ENCODE peak calls at places on chromosomes 1 and 21, in five cellular contexts. Z, X, D, O and R are unnamed samples.

GRCh38 chr1:158646465-158646864 is 40.0 kb downstream of the SPTA1 start:
- DNase-seq in Z (no peak), X (no peak), D (no peak), O (no peak), R (no peak)

GRCh38 chr1:231045318-231045717 is 5.3 kb upstream of the FAM89A start:
- DNase-seq in Z (no peak), X (no peak), D (no peak), O (peak; percentile 58), R (no peak)

GRCh38 chr21:41614456-41615010 is 106.6 kb upstream of the TMPRSS2 start:
- DNase-seq in Z (no peak), X (no peak), D (no peak), O (no peak), R (no peak)

GRCh38 chr1:171486048-171486519 is 754 bp downstream of the PRRC2C start:
- DNase-seq in Z (peak; percentile 74), X (no peak), D (peak; percentile 81), O (peak; percentile 81), R (peak; percentile 46)

GRCh38 chr1:42259059-42259738 is 75.8 kb downstream of the FOXJ3 start:
- DNase-seq in Z (peak; percentile 68), X (no peak), D (peak; percentile 74), O (no peak), R (no peak)

GRCh38 chr1:44368471-44369151 is 13.6 kb upstream of the ERI3 start:
- DNase-seq in Z (peak; percentile 14), X (no peak), D (no peak), O (no peak), R (no peak)

GRCh38 chr1:230303822-230304221 is 122.3 kb downstream of the PGBD5 start:
- DNase-seq in Z (peak; percentile 64), X (no peak), D (peak; percentile 48), O (peak; percentile 38), R (no peak)

GRCh38 chr1:224565186-224565585 is 50.9 kb upstream of the CNIH3 start:
- DNase-seq in Z (peak; percentile 96), X (no peak), D (peak; percentile 92), O (peak; percentile 97), R (no peak)

GRCh38 chr21:41973427-41973831 is 19.6 kb upstream of the C2CD2 start:
- DNase-seq in Z (no peak), X (no peak), D (no peak), O (no peak), R (no peak)

GRCh38 chr21:16522512-16522911 is 792.7 kb downstream of the USP25 start:
- DNase-seq in Z (peak; percentile 34), X (no peak), D (peak; percentile 83), O (peak; percentile 86), R (no peak)

GRCh38 chr1:192879416-192879815 is 70.6 kb downstream of the RGS2 start:
- DNase-seq in Z (peak; percentile 51), X (no peak), D (peak; percentile 9), O (peak; percentile 39), R (no peak)

GRCh38 chr1:188822248-188822647 is 1655.4 kb downstream of the BRINP3 start:
- DNase-seq in Z (no peak), X (peak; percentile 17), D (peak; percentile 29), O (no peak), R (no peak)

GRCh38 chr21:41671859-41672542 is 94.9 kb downstream of the RIPK4 start:
- DNase-seq in Z (no peak), X (no peak), D (no peak), O (no peak), R (no peak)

GRCh38 chr1:99548924-99549605 is 96.8 kb upstream of the PALMD start:
- DNase-seq in Z (peak; percentile 52), X (no peak), D (peak; percentile 41), O (no peak), R (no peak)

GRCh38 chr1:182338806-182339370 is 52.7 kb downstream of the GLUL start:
- DNase-seq in Z (no peak), X (no peak), D (no peak), O (no peak), R (no peak)

GRCh38 chr1:64392109-64392508 is 77.8 kb upstream of the CACHD1 start:
- DNase-seq in Z (no peak), X (no peak), D (no peak), O (peak; percentile 55), R (no peak)

GRCh38 chr1:24294757-24295371 is 24.3 kb upstream of the GRHL3 start:
- DNase-seq in Z (peak; percentile 83), X (no peak), D (no peak), O (peak; percentile 91), R (no peak)

GRCh38 chr1:67537647-67538018 is 107.4 kb upstream of the SERBP1 start:
- DNase-seq in Z (no peak), X (no peak), D (no peak), O (no peak), R (no peak)

GRCh38 chr1:53080041-53080440 is 18.0 kb downstream of the PODN start:
- DNase-seq in Z (no peak), X (no peak), D (no peak), O (no peak), R (no peak)

GRCh38 chr1:23132033-23132432 is 36.6 kb downstream of the LUZP1 start:
- DNase-seq in Z (no peak), X (no peak), D (no peak), O (peak; percentile 90), R (no peak)

GRCh38 chr1:228799929-228800328 is 64.7 kb downstream of the RHOU start:
- DNase-seq in Z (no peak), X (no peak), D (no peak), O (no peak), R (no peak)

GRCh38 chr1:59814180-59814900 is 409 bp upstream of the HOOK1 start:
- DNase-seq in Z (no peak), X (peak; percentile 74), D (no peak), O (peak; percentile 96), R (peak; percentile 87)

GRCh38 chr1:216596298-216596947 is 126.8 kb downstream of the ESRRG start:
- DNase-seq in Z (no peak), X (no peak), D (peak; percentile 9), O (no peak), R (no peak)

GRCh38 chr21:35215870-35216269 is 166.8 kb upstream of the RUNX1 start:
- DNase-seq in Z (no peak), X (no peak), D (no peak), O (no peak), R (no peak)

GRCh38 chr1:232628335-232629214 is 1.4 kb downstream of the SIPA1L2 start:
- DNase-seq in Z (peak; percentile 62), X (no peak), D (peak; percentile 52), O (peak; percentile 48), R (no peak)
- TF ChIP-seq CTCF in Z (peak; percentile 24), X (no peak), D (peak; percentile 38), O (peak; percentile 16), R (peak; percentile 8)

DNA sequence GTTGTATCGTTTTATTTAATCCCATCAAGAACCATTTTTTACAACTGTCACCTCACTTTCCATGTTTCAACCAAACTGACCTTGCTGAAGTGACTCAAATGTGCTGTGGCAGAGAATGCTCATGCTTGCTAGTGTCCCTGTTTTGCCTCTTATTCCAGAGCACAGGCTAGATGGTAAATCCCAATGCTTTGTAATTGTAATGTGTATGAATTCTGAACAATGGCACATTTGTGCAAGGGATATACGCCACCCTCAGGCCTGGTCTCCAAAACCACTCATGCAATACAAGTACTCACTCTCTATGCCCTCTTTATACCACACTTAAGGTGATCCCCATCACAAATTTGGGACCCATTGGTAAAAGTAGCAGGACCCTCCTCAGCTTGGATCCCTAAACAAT is 313.6 kb downstream of the HHIPL2 start:
- DNase-seq in Z (no peak), X (no peak), D (no peak), O (no peak), R (no peak)
- TF ChIP-seq CTCF in Z (no peak), X (no peak), D (no peak), O (no peak), R (no peak)

DNA sequence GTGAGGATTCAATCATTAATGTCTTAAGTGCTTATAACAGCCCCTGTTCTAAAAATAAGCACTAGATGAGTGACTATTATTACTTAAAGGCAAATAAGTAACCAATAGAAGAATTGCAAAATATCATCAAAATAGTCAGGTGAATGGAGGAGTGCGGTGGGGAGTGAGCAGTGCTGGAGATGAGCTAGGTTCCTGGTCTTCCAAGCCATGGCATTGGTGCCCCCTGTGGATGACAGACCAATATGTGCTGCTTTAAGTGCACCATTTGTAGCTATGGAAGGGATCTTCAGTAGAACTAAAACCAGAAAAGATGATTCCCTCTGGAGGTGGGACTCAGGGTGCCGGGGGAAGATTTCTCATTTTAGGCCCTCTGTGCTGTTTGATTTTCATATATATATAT is 46.1 kb upstream of the SLC30A1 start:
- DNase-seq in Z (peak; percentile 56), X (no peak), D (peak; percentile 51), O (peak; percentile 57), R (no peak)
- TF ChIP-seq CTCF in Z (peak; percentile 40), X (no peak), D (peak; percentile 52), O (peak; percentile 33), R (no peak)

GRCh38 chr1:28914228-28915035 is at the start of gene EPB41:
- DNase-seq in Z (peak; percentile 63), X (peak; percentile 92), D (peak; percentile 88), O (peak; percentile 70), R (peak; percentile 87)
- TF ChIP-seq CTCF in Z (no peak), X (no peak), D (no peak), O (no peak), R (no peak)